ENCODE peak calls at places on chromosome 3, in five cellular contexts. H is right cardiac atrium; E is activated naive CD8-positive, alpha-beta T cell treated with anti-CD3 and anti-CD28 coated beads for 36 hours; M is KBM-7; Z is activated CD8-positive, alpha-beta memory T cell treated with anti-CD3 and anti-CD28 coated beads for 48 hours. K is an unnamed sample.

GRCh38 chr3:190605385-190605784 is 91.5 kb downstream of the IL1RAP start:
- DNase-seq in H (no peak), E (no peak), M (peak), Z (no peak), K (no peak)

GRCh38 chr3:150254199-150254786 is 153.8 kb upstream of the TSC22D2 start:
- DNase-seq in H (no peak), E (no peak), M (no peak), Z (no peak), K (no peak)

GRCh38 chr3:77686560-77686959 is 646.7 kb downstream of the ROBO2 start:
- DNase-seq in H (no peak), E (no peak), M (no peak), Z (no peak), K (no peak)

GRCh38 chr3:194168994-194169393 is 33.0 kb downstream of the HES1 start:
- DNase-seq in H (no peak), E (no peak), M (no peak), Z (no peak), K (no peak)

GRCh38 chr3:123791898-123792297 is 92.2 kb downstream of the MYLK start:
- DNase-seq in H (no peak), E (no peak), M (no peak), Z (no peak), K (no peak)

GRCh38 chr3:188323067-188323842 is 169.3 kb downstream of the LPP start:
- DNase-seq in H (no peak), E (peak), M (no peak), Z (no peak), K (no peak)

GRCh38 chr3:71276531-71276930 is 307.0 kb downstream of the FOXP1 start:
- DNase-seq in H (no peak), E (no peak), M (no peak), Z (no peak), K (no peak)

GRCh38 chr3:172107403-172107802 is 68.0 kb downstream of the FNDC3B start:
- DNase-seq in H (no peak), E (peak), M (no peak), Z (peak), K (no peak)